ENCODE peak calls at places on chromosomes 5 and 9, in eight cellular contexts. P is heart right ventricle; X is tibial nerve; T is PC-3; K is cardiac muscle cell; S is foreskin fibroblast; D is GM23338; G is CD8-positive, alpha-beta T cell. H is an unnamed sample.

GRCh38 chr5:172827843-172828242 is 6.2 kb upstream of the ERGIC1 start:
- DNase-seq in P (no peak), X (no peak), T (no peak), K (no peak), S (no peak), D (peak), G (no peak), H (no peak)

GRCh38 chr9:137278061-137278912 is 761 bp downstream of the TOR4A start:
- DNase-seq in P (peak), X (no peak), T (no peak), K (no peak), S (peak), D (peak), G (no peak), H (no peak)

GRCh38 chr5:174532453-174533126 is 191.8 kb upstream of the MSX2 start:
- DNase-seq in P (peak), X (peak), T (peak), K (peak), S (peak), D (peak), G (no peak), H (peak)

GRCh38 chr5:64873441-64873840 is 104.7 kb downstream of the CWC27 start:
- DNase-seq in P (no peak), X (no peak), T (no peak), K (no peak), S (no peak), D (no peak), G (no peak), H (no peak)

GRCh38 chr5:157651623-157652376 is 438 bp downstream of the SOX30 start:
- DNase-seq in P (peak), X (no peak), T (no peak), K (no peak), S (peak), D (peak), G (peak), H (peak)

GRCh38 chr5:144549580-144549979 is 378.9 kb downstream of the KCTD16 start:
- DNase-seq in P (no peak), X (peak), T (no peak), K (no peak), S (peak), D (no peak), G (no peak), H (peak)

GRCh38 chr5:179137643-179138567 is 77.7 kb downstream of the ZNF354C start:
- DNase-seq in P (no peak), X (no peak), T (no peak), K (no peak), S (peak), D (no peak), G (no peak), H (no peak)

GRCh38 chr5:158821321-158821720 is 278.4 kb downstream of the EBF1 start:
- DNase-seq in P (no peak), X (no peak), T (no peak), K (no peak), S (no peak), D (no peak), G (no peak), H (no peak)

GRCh38 chr5:390571-391491 is 52.1 kb upstream of the EXOC3 start:
- DNase-seq in P (no peak), X (no peak), T (peak), K (no peak), S (no peak), D (no peak), G (no peak), H (no peak)

GRCh38 chr9:137303031-137303892 is 1.2 kb upstream of the NRARP start:
- DNase-seq in P (peak), X (no peak), T (no peak), K (no peak), S (peak), D (peak), G (no peak), H (no peak)

GRCh38 chr5:125026900-125027731 is 280.7 kb upstream of the ZNF608 start:
- DNase-seq in P (no peak), X (no peak), T (peak), K (peak), S (no peak), D (no peak), G (no peak), H (peak)

GRCh38 chr5:87069974-87070608 is 197.6 kb upstream of the RASA1 start:
- DNase-seq in P (no peak), X (peak), T (peak), K (peak), S (peak), D (peak), G (no peak), H (peak)

GRCh38 chr5:100505984-100506670 is 29.0 kb upstream of the FAM174A start:
- DNase-seq in P (no peak), X (no peak), T (peak), K (no peak), S (peak), D (no peak), G (no peak), H (peak)

GRCh38 chr5:149561848-149562247 is 10.6 kb upstream of the CSNK1A1 start:
- DNase-seq in P (no peak), X (peak), T (peak), K (peak), S (peak), D (peak), G (no peak), H (peak)

GRCh38 chr9:107952773-107953172 is 463.2 kb upstream of the KLF4 start:
- DNase-seq in P (no peak), X (no peak), T (no peak), K (no peak), S (no peak), D (no peak), G (no peak), H (no peak)

GRCh38 chr9:114153761-114154596 is 1.4 kb upstream of the COL27A1 start:
- DNase-seq in P (no peak), X (no peak), T (peak), K (peak), S (peak), D (peak), G (no peak), H (no peak)
- H3K4me3 ChIP-seq in P (peak), X (peak), T (peak), K (peak), S (peak), D (peak), G (peak), H (peak)

GRCh38 chr9:124386201-124386600 is 29.0 kb downstream of the PSMB7 start:
- DNase-seq in P (no peak), X (no peak), T (no peak), K (no peak), S (no peak), D (no peak), G (no peak), H (no peak)
- TF ChIP-seq CTCF in P (no peak), X (no peak), T (no peak), K (no peak), S (no peak), D (no peak), G (no peak), H (no peak)

DNA sequence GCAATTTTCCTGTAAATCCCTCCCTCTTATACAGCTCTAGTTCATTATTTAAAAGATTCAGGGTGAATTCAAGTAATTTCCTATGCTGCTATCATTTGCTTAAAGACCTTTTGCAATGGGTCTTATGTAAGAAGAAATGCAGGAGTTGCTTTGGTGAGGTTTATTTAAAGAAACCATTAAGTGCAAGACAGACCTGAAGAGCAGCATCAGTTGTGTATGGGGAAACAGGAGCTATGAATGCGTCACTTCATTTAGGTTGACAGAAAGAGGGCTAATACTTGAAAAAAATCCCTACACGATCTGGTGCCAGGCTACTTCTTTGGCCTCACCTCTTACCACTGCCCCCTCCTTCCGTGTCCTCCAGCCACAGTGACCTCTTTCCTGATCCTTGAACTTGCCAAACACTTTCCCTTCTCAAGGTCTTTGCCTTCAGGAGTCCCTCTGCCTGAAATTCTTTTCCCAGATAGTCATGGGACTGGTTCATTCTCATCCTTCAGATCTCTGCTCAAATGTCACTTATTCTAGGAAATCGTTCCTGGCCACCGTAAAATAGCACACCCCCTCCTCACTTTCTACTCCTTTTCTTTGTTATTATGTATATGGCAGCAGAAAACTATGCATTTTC is 1.4 kb upstream of the JAK2 start:
- DNase-seq in P (no peak), X (no peak), T (no peak), K (no peak), S (no peak), D (peak), G (no peak), H (no peak)
- H3K4me3 ChIP-seq in P (no peak), X (peak), T (peak), K (peak), S (peak), D (peak), G (no peak), H (peak)

GRCh38 chr5:44345871-44346270 is 43.3 kb downstream of the FGF10 start:
- DNase-seq in P (no peak), X (no peak), T (no peak), K (no peak), S (no peak), D (peak), G (no peak), H (no peak)
- TF ChIP-seq CTCF in P (no peak), X (no peak), T (no peak), K (no peak), S (no peak), D (no peak), G (no peak), H (no peak)

DNA sequence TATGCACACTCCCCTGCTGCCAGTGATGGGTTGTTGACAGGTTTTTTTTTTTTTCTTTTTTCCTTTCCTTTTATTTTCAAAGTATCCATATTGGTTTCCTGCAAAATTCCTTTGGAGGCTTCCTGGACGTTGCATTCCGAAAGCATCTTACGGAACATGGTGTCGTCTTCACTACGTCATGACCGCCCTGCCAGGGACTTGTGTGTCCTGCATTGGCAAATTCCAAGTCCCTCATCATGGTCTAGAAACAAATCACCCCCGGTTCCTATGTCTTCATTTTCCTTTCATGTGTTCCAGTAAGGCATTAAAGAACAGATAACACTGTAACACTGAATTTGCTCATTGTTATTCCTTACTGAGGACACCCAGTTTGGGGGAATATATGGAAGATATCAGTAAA is 35.0 kb upstream of the ADAMTSL1 start:
- DNase-seq in P (no peak), X (no peak), T (no peak), K (no peak), S (peak), D (no peak), G (no peak), H (no peak)
- H3K4me3 ChIP-seq in P (no peak), X (peak), T (no peak), K (no peak), S (peak), D (peak), G (no peak), H (peak)

DNA sequence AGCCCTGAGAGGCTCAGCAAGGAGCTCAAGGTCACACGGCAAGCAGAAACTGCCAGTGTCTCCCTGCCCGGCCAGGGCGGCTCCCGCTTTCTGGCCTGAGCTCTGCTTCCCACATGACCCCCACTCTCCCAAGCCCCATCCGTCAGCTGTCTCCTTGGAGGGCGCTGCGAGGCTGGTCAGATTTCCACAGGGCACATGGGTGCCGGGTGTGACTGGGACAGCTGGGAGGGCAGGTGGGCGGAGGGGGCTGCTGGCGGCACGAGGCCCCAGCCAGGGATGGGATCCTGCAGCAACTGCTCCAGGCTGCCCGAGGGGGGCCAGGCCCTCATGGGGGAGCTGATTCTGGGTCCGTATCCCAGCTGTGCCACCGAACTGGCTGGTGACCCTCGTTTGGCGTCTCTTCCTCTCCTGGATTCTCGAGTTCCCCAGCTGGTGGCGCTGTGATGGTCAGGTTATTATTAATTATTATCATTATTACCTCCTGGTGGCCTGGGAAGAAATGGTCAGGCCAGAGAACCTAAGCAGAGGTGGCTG is 12.9 kb upstream of the WDR38 start:
- DNase-seq in P (no peak), X (no peak), T (no peak), K (no peak), S (no peak), D (peak), G (no peak), H (no peak)
- TF ChIP-seq CTCF in P (peak), X (no peak), T (peak), K (peak), S (peak), D (peak), G (no peak), H (peak)

GRCh38 chr5:78649816-78650561 is 1.4 kb upstream of the LHFPL2 start:
- DNase-seq in P (no peak), X (no peak), T (no peak), K (no peak), S (peak), D (peak), G (no peak), H (peak)

GRCh38 chr5:78648359-78649219 is at the start of gene LHFPL2:
- DNase-seq in P (peak), X (peak), T (peak), K (peak), S (peak), D (peak), G (peak), H (peak)

GRCh38 chr5:78650562-78650930 is 2.0 kb upstream of the LHFPL2 start:
- DNase-seq in P (no peak), X (no peak), T (no peak), K (no peak), S (no peak), D (no peak), G (no peak), H (no peak)

GRCh38 chr5:78647838-78648358 is 674 bp downstream of the LHFPL2 start:
- DNase-seq in P (peak), X (peak), T (peak), K (peak), S (peak), D (peak), G (no peak), H (peak)

DNA sequence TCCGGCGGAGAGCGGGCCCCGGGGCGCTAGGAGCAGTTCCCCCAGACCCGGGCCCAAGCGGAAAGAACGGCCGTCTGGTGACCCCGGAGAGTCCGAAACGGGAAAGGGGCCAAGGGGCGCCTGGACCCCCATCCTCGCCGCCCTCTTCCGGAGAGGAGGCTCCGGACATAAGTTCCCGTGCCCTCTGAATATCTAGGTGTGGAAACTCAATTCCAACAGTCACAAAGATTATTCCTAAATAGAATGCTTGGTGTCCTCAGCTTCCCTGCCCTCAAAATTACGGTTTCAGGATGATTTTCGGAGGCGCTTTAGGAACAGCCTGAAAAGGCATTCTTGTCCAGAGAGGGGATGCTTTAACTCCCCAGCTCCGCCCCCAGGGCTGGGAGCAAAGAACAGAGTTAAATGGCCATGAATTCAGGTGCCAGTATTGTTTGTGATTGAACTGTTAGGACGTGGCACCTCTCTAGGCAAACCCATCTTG is 688 bp upstream of the LHFPL2 start:
- DNase-seq in P (no peak), X (no peak), T (peak), K (no peak), S (peak), D (peak), G (no peak), H (peak)
- H3K4me3 ChIP-seq in P (peak), X (peak), T (peak), K (peak), S (peak), D (peak), G (no peak), H (peak)

GRCh38 chr5:73422164-73422563 is 26.4 kb downstream of the FOXD1 start:
- DNase-seq in P (no peak), X (no peak), T (no peak), K (no peak), S (no peak), D (peak), G (no peak), H (no peak)
- TF ChIP-seq CTCF in P (no peak), X (no peak), T (peak), K (no peak), S (no peak), D (peak), G (no peak), H (no peak)

H was measured in fibroblast of mammary gland.